ENCODE peak calls at places on chromosomes 2 and 18, in eight cellular contexts. R, J, U, I, T, D, F and B are unnamed samples.

GRCh38 chr2:145108385-145108784 is 588.5 kb upstream of the ZEB2 start:
- DNase-seq in T (no peak), I (no peak), F (no peak), J (no peak), U (no peak), R (no peak), D (no peak), B (peak; percentile 74)

GRCh38 chr2:11017921-11018320 is 106.2 kb downstream of the KCNF1 start:
- DNase-seq in U (peak; percentile 2), J (no peak), F (no peak), R (no peak), T (no peak), I (no peak), D (no peak), B (no peak)

GRCh38 chr2:173251225-173251624 is 103.4 kb upstream of the CDCA7 start:
- DNase-seq in J (no peak), F (no peak), I (no peak), U (no peak), T (no peak), D (no peak), R (no peak), B (no peak)

GRCh38 chr2:25079050-25079635 is 37.3 kb downstream of the EFR3B start:
- DNase-seq in T (peak; percentile 12), I (no peak), U (no peak), R (no peak), D (no peak), F (no peak), J (no peak), B (no peak)

GRCh38 chr2:118865106-118865505 is 17.7 kb upstream of the EN1 start:
- DNase-seq in F (no peak), D (no peak), U (peak; percentile 83), R (peak; percentile 80), J (peak; percentile 65), T (no peak), I (peak; percentile 48), B (no peak)

GRCh38 chr18:5534845-5535244 is 9.0 kb downstream of the EPB41L3 start:
- DNase-seq in J (no peak), F (no peak), R (peak; percentile 73), D (no peak), I (no peak), U (no peak), T (no peak), B (no peak)

GRCh38 chr2:231200805-231201474 is 2.5 kb downstream of the ARMC9 start:
- DNase-seq in D (no peak), I (peak; percentile 85), J (no peak), T (peak; percentile 54), R (peak; percentile 53), F (no peak), U (no peak), B (peak; percentile 81)

GRCh38 chr2:223760838-223761502 is 76.4 kb downstream of the AP1S3 start:
- DNase-seq in F (no peak), T (no peak), J (no peak), D (no peak), U (peak; percentile 21), R (peak; percentile 61), I (peak; percentile 89), B (peak; percentile 88)

GRCh38 chr2:96760986-96761832 is 507 bp downstream of the CNNM4 start:
- DNase-seq in J (no peak), T (peak; percentile 80), R (no peak), D (no peak), F (peak; percentile 72), U (peak; percentile 53), I (no peak), B (no peak)

GRCh38 chr2:54438271-54438670 is 17.9 kb upstream of the SPTBN1 start:
- DNase-seq in U (no peak), J (no peak), F (peak; percentile 74), I (no peak), T (peak; percentile 85), D (no peak), R (peak; percentile 51), B (no peak)

GRCh38 chr2:120844098-120844738 is 108.5 kb downstream of the GLI2 start:
- DNase-seq in J (no peak), D (no peak), R (no peak), F (peak; percentile 6), U (no peak), T (no peak), I (peak; percentile 39), B (no peak)

GRCh38 chr2:217816396-217816869 is 186.4 kb downstream of the TNS1 start:
- DNase-seq in D (no peak), J (no peak), F (no peak), T (peak; percentile 92), I (no peak), U (peak; percentile 55), R (peak; percentile 70), B (no peak)

GRCh38 chr2:129396980-129397599 is 582.4 kb upstream of the RAB6C start:
- DNase-seq in U (peak; percentile 70), D (no peak), J (no peak), R (peak; percentile 50), F (no peak), I (no peak), T (no peak), B (no peak)

GRCh38 chr2:122692400-122693083 is 937.1 kb downstream of the TSN start:
- DNase-seq in I (no peak), J (no peak), D (no peak), U (peak; percentile 38), F (no peak), R (no peak), T (no peak), B (no peak)

GRCh38 chr2:9573013-9573708 is 17.5 kb upstream of the ADAM17 start:
- DNase-seq in J (no peak), U (peak; percentile 18), D (no peak), I (peak; percentile 43), R (peak; percentile 26), T (no peak), F (no peak), B (no peak)

GRCh38 chr2:218870984-218871344 is 9.7 kb upstream of the WNT10A start:
- DNase-seq in U (no peak), I (no peak), R (no peak), J (no peak), F (no peak), T (no peak), D (no peak), B (no peak)

GRCh38 chr2:20868377-20868776 is 45.5 kb upstream of the LDAH start:
- DNase-seq in T (no peak), U (no peak), D (no peak), J (no peak), I (no peak), F (no peak), R (no peak), B (no peak)

GRCh38 chr2:191539068-191539467 is 138.9 kb upstream of the NABP1 start:
- DNase-seq in T (no peak), D (no peak), R (peak; percentile 59), F (no peak), J (peak; percentile 54), I (peak; percentile 11), U (peak; percentile 74), B (peak; percentile 4)

GRCh38 chr18:78900938-78901909 is 78.4 kb upstream of the SALL3 start:
- DNase-seq in R (no peak), J (no peak), F (no peak), U (no peak), T (no peak), I (no peak), D (no peak), B (no peak)